ENCODE peak calls at places on chromosomes 5 and 9, in eight cellular contexts. One of them, this sample, is unnamed.

GRCh38 chr5:38463634-38464521 is 92.6 kb downstream of the LIFR start:
- DNase-seq in progenitor cell of endocrine pancreas: no peak
- DNase-seq in fibroblast of lung: peak
- DNase-seq in AG04450: peak
- DNase-seq in uterus: peak
- DNase-seq in neural crest cell: no peak
- DNase-seq in CD8-positive, alpha-beta T cell: no peak
- DNase-seq in osteocyte: no peak
- DNase-seq in this sample: no peak

GRCh38 chr9:72467766-72468738 is 53.4 kb upstream of the TMC1 start:
- DNase-seq in progenitor cell of endocrine pancreas: no peak
- DNase-seq in fibroblast of lung: peak
- DNase-seq in AG04450: no peak
- DNase-seq in uterus: no peak
- DNase-seq in neural crest cell: no peak
- DNase-seq in CD8-positive, alpha-beta T cell: no peak
- DNase-seq in osteocyte: no peak
- DNase-seq in this sample: no peak

GRCh38 chr9:134840511-134840910 is 40.1 kb upstream of the FCN2 start:
- DNase-seq in progenitor cell of endocrine pancreas: no peak
- DNase-seq in fibroblast of lung: no peak
- DNase-seq in AG04450: no peak
- DNase-seq in uterus: no peak
- DNase-seq in neural crest cell: no peak
- DNase-seq in CD8-positive, alpha-beta T cell: no peak
- DNase-seq in osteocyte: no peak
- DNase-seq in this sample: no peak

GRCh38 chr9:93677061-93677571 is 100.7 kb downstream of the PHF2 start:
- DNase-seq in progenitor cell of endocrine pancreas: peak
- DNase-seq in fibroblast of lung: no peak
- DNase-seq in AG04450: no peak
- DNase-seq in uterus: peak
- DNase-seq in neural crest cell: no peak
- DNase-seq in CD8-positive, alpha-beta T cell: peak
- DNase-seq in osteocyte: peak
- DNase-seq in this sample: no peak

GRCh38 chr5:36657563-36657995 is 51.2 kb downstream of the SLC1A3 start:
- DNase-seq in progenitor cell of endocrine pancreas: no peak
- DNase-seq in fibroblast of lung: peak
- DNase-seq in AG04450: peak
- DNase-seq in uterus: peak
- DNase-seq in neural crest cell: no peak
- DNase-seq in CD8-positive, alpha-beta T cell: no peak
- DNase-seq in osteocyte: no peak
- DNase-seq in this sample: no peak

GRCh38 chr5:11903121-11903613 is 1.1 kb downstream of the CTNND2 start:
- DNase-seq in progenitor cell of endocrine pancreas: no peak
- DNase-seq in fibroblast of lung: peak
- DNase-seq in AG04450: no peak
- DNase-seq in uterus: no peak
- DNase-seq in neural crest cell: peak
- DNase-seq in CD8-positive, alpha-beta T cell: no peak
- DNase-seq in osteocyte: no peak
- DNase-seq in this sample: no peak

GRCh38 chr9:121863931-121864330 is 212.5 kb downstream of the DAB2IP start:
- DNase-seq in progenitor cell of endocrine pancreas: no peak
- DNase-seq in fibroblast of lung: peak
- DNase-seq in AG04450: no peak
- DNase-seq in uterus: no peak
- DNase-seq in neural crest cell: no peak
- DNase-seq in CD8-positive, alpha-beta T cell: no peak
- DNase-seq in osteocyte: no peak
- DNase-seq in this sample: no peak

GRCh38 chr5:59620535-59621212 is 272.9 kb downstream of the PDE4D start:
- DNase-seq in progenitor cell of endocrine pancreas: no peak
- DNase-seq in fibroblast of lung: peak
- DNase-seq in AG04450: no peak
- DNase-seq in uterus: no peak
- DNase-seq in neural crest cell: no peak
- DNase-seq in CD8-positive, alpha-beta T cell: no peak
- DNase-seq in osteocyte: no peak
- DNase-seq in this sample: no peak

GRCh38 chr9:89400398-89401116 is 82.3 kb downstream of the SECISBP2 start:
- DNase-seq in progenitor cell of endocrine pancreas: no peak
- DNase-seq in fibroblast of lung: no peak
- DNase-seq in AG04450: no peak
- DNase-seq in uterus: no peak
- DNase-seq in neural crest cell: no peak
- DNase-seq in CD8-positive, alpha-beta T cell: no peak
- DNase-seq in osteocyte: no peak
- DNase-seq in this sample: no peak

GRCh38 chr5:21776466-21776865 is 1076.7 kb downstream of the CDH12 start:
- DNase-seq in progenitor cell of endocrine pancreas: no peak
- DNase-seq in fibroblast of lung: no peak
- DNase-seq in AG04450: no peak
- DNase-seq in uterus: no peak
- DNase-seq in neural crest cell: no peak
- DNase-seq in CD8-positive, alpha-beta T cell: no peak
- DNase-seq in osteocyte: no peak
- DNase-seq in this sample: no peak

GRCh38 chr5:77145666-77146065 is 58.6 kb upstream of the ZBED3 start:
- DNase-seq in progenitor cell of endocrine pancreas: no peak
- DNase-seq in fibroblast of lung: peak
- DNase-seq in AG04450: no peak
- DNase-seq in uterus: no peak
- DNase-seq in neural crest cell: no peak
- DNase-seq in CD8-positive, alpha-beta T cell: no peak
- DNase-seq in osteocyte: no peak
- DNase-seq in this sample: no peak

GRCh38 chr9:12368569-12368968 is 324.6 kb upstream of the TYRP1 start:
- DNase-seq in progenitor cell of endocrine pancreas: no peak
- DNase-seq in fibroblast of lung: no peak
- DNase-seq in AG04450: no peak
- DNase-seq in uterus: no peak
- DNase-seq in neural crest cell: no peak
- DNase-seq in CD8-positive, alpha-beta T cell: no peak
- DNase-seq in osteocyte: no peak
- DNase-seq in this sample: no peak

GRCh38 chr5:145858929-145859328 is 13.9 kb downstream of the GRXCR2 start:
- DNase-seq in progenitor cell of endocrine pancreas: no peak
- DNase-seq in fibroblast of lung: peak
- DNase-seq in AG04450: no peak
- DNase-seq in uterus: no peak
- DNase-seq in neural crest cell: no peak
- DNase-seq in CD8-positive, alpha-beta T cell: no peak
- DNase-seq in osteocyte: no peak
- DNase-seq in this sample: no peak

GRCh38 chr5:151123897-151124751 is 33.5 kb downstream of the ANXA6 start:
- DNase-seq in progenitor cell of endocrine pancreas: no peak
- DNase-seq in fibroblast of lung: peak
- DNase-seq in AG04450: no peak
- DNase-seq in uterus: no peak
- DNase-seq in neural crest cell: no peak
- DNase-seq in CD8-positive, alpha-beta T cell: peak
- DNase-seq in osteocyte: no peak
- DNase-seq in this sample: no peak

GRCh38 chr5:112294126-112294525 is 125.0 kb downstream of the EPB41L4A start:
- DNase-seq in progenitor cell of endocrine pancreas: no peak
- DNase-seq in fibroblast of lung: no peak
- DNase-seq in AG04450: no peak
- DNase-seq in uterus: no peak
- DNase-seq in neural crest cell: no peak
- DNase-seq in CD8-positive, alpha-beta T cell: no peak
- DNase-seq in osteocyte: no peak
- DNase-seq in this sample: no peak

GRCh38 chr9:22120595-22120994 is 111.5 kb upstream of the CDKN2B start:
- DNase-seq in progenitor cell of endocrine pancreas: no peak
- DNase-seq in fibroblast of lung: no peak
- DNase-seq in AG04450: no peak
- DNase-seq in uterus: no peak
- DNase-seq in neural crest cell: no peak
- DNase-seq in CD8-positive, alpha-beta T cell: no peak
- DNase-seq in osteocyte: no peak
- DNase-seq in this sample: no peak

GRCh38 chr9:33180526-33181184 is 13.5 kb upstream of the B4GALT1 start:
- DNase-seq in progenitor cell of endocrine pancreas: no peak
- DNase-seq in fibroblast of lung: peak
- DNase-seq in AG04450: no peak
- DNase-seq in uterus: no peak
- DNase-seq in neural crest cell: no peak
- DNase-seq in CD8-positive, alpha-beta T cell: no peak
- DNase-seq in osteocyte: no peak
- DNase-seq in this sample: no peak

GRCh38 chr5:103258957-103259704 is 568 bp downstream of the MACIR start:
- DNase-seq in progenitor cell of endocrine pancreas: peak
- DNase-seq in fibroblast of lung: peak
- DNase-seq in AG04450: no peak
- DNase-seq in uterus: peak
- DNase-seq in neural crest cell: peak
- DNase-seq in CD8-positive, alpha-beta T cell: peak
- DNase-seq in osteocyte: peak
- DNase-seq in this sample: no peak

GRCh38 chr5:68114641-68115040 is 100.9 kb upstream of the PIK3R1 start:
- DNase-seq in progenitor cell of endocrine pancreas: no peak
- DNase-seq in fibroblast of lung: peak
- DNase-seq in AG04450: peak
- DNase-seq in uterus: no peak
- DNase-seq in neural crest cell: no peak
- DNase-seq in CD8-positive, alpha-beta T cell: no peak
- DNase-seq in osteocyte: no peak
- DNase-seq in this sample: no peak

DNA sequence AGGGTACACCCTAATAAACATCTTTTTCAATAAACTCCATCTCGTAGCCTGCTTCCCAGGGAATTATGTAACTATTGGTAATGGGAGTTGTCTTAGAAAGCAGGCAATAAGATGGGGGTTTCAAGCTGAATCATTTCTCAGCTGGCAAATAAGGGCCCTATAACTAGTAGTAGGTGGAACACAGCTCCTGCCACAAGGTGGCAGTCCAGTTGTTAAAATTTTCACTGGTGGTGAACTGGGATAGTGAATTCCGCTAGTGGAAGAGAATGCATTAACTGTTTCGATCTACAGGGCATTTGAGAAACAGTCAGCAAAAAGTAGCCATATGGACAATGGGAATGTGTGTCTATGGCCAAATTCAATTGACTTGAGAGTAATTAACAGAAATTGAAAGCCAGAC is 27.7 kb downstream of the PCDHB15 start:
- DNase-seq in progenitor cell of endocrine pancreas: no peak
- DNase-seq in fibroblast of lung: no peak
- DNase-seq in AG04450: no peak
- DNase-seq in uterus: no peak
- DNase-seq in neural crest cell: no peak
- DNase-seq in CD8-positive, alpha-beta T cell: no peak
- DNase-seq in osteocyte: no peak
- DNase-seq in this sample: no peak
- TF ChIP-seq CTCF in progenitor cell of endocrine pancreas: no peak
- TF ChIP-seq CTCF in fibroblast of lung: no peak
- TF ChIP-seq CTCF in AG04450: no peak
- TF ChIP-seq CTCF in uterus: no peak
- TF ChIP-seq CTCF in neural crest cell: no peak
- TF ChIP-seq CTCF in CD8-positive, alpha-beta T cell: no peak
- TF ChIP-seq CTCF in osteocyte: no peak
- TF ChIP-seq CTCF in this sample: peak

GRCh38 chr5:114305402-114306207 is 56.3 kb upstream of the KCNN2 start:
- DNase-seq in progenitor cell of endocrine pancreas: no peak
- DNase-seq in fibroblast of lung: peak
- DNase-seq in AG04450: peak
- DNase-seq in uterus: no peak
- DNase-seq in neural crest cell: no peak
- DNase-seq in CD8-positive, alpha-beta T cell: no peak
- DNase-seq in osteocyte: no peak
- DNase-seq in this sample: no peak
- TF ChIP-seq CTCF in progenitor cell of endocrine pancreas: peak
- TF ChIP-seq CTCF in fibroblast of lung: peak
- TF ChIP-seq CTCF in AG04450: peak
- TF ChIP-seq CTCF in uterus: no peak
- TF ChIP-seq CTCF in neural crest cell: peak
- TF ChIP-seq CTCF in CD8-positive, alpha-beta T cell: no peak
- TF ChIP-seq CTCF in osteocyte: peak
- TF ChIP-seq CTCF in this sample: peak

GRCh38 chr9:35258665-35259474 is 97.1 kb downstream of the UNC13B start:
- DNase-seq in progenitor cell of endocrine pancreas: peak
- DNase-seq in fibroblast of lung: peak
- DNase-seq in AG04450: peak
- DNase-seq in uterus: peak
- DNase-seq in neural crest cell: peak
- DNase-seq in CD8-positive, alpha-beta T cell: peak
- DNase-seq in osteocyte: no peak
- DNase-seq in this sample: no peak
- TF ChIP-seq CTCF in progenitor cell of endocrine pancreas: peak
- TF ChIP-seq CTCF in fibroblast of lung: peak
- TF ChIP-seq CTCF in AG04450: peak
- TF ChIP-seq CTCF in uterus: peak
- TF ChIP-seq CTCF in neural crest cell: peak
- TF ChIP-seq CTCF in CD8-positive, alpha-beta T cell: peak
- TF ChIP-seq CTCF in osteocyte: peak
- TF ChIP-seq CTCF in this sample: peak

GRCh38 chr5:61362796-61363364 is 30.8 kb downstream of the ZSWIM6 start:
- DNase-seq in progenitor cell of endocrine pancreas: no peak
- DNase-seq in fibroblast of lung: peak
- DNase-seq in AG04450: no peak
- DNase-seq in uterus: no peak
- DNase-seq in neural crest cell: no peak
- DNase-seq in CD8-positive, alpha-beta T cell: no peak
- DNase-seq in osteocyte: no peak
- DNase-seq in this sample: no peak

GRCh38 chr5:61353293-61353692 is 21.2 kb downstream of the ZSWIM6 start:
- DNase-seq in progenitor cell of endocrine pancreas: no peak
- DNase-seq in fibroblast of lung: no peak
- DNase-seq in AG04450: no peak
- DNase-seq in uterus: no peak
- DNase-seq in neural crest cell: no peak
- DNase-seq in CD8-positive, alpha-beta T cell: no peak
- DNase-seq in osteocyte: no peak
- DNase-seq in this sample: no peak

GRCh38 chr5:61352612-61353156 is 20.6 kb downstream of the ZSWIM6 start:
- DNase-seq in progenitor cell of endocrine pancreas: no peak
- DNase-seq in fibroblast of lung: no peak
- DNase-seq in AG04450: no peak
- DNase-seq in uterus: no peak
- DNase-seq in neural crest cell: no peak
- DNase-seq in CD8-positive, alpha-beta T cell: no peak
- DNase-seq in osteocyte: no peak
- DNase-seq in this sample: no peak

GRCh38 chr5:61354199-61354598 is 22.1 kb downstream of the ZSWIM6 start:
- DNase-seq in progenitor cell of endocrine pancreas: no peak
- DNase-seq in fibroblast of lung: no peak
- DNase-seq in AG04450: no peak
- DNase-seq in uterus: no peak
- DNase-seq in neural crest cell: no peak
- DNase-seq in CD8-positive, alpha-beta T cell: no peak
- DNase-seq in osteocyte: no peak
- DNase-seq in this sample: no peak

DNA sequence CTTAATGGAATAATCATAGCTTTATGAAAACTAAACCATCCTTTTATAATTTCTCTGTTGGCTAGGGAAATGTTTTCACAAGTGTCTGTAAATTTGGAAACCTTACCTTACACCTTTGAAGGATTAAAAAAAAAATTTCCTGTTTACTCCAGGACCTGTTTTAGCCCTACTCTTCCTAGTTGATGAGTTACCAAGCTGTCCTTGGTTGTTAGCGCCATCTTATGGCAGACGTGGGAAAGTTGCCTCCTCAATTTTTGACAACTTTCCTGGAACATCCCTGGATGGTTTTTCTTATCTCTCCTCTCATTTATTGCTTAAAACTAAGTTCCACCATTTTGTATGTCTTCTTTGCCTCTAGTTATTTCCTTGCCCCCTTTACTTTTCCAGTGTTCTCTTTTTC is 25.7 kb downstream of the ZSWIM6 start:
- DNase-seq in progenitor cell of endocrine pancreas: no peak
- DNase-seq in fibroblast of lung: no peak
- DNase-seq in AG04450: no peak
- DNase-seq in uterus: no peak
- DNase-seq in neural crest cell: no peak
- DNase-seq in CD8-positive, alpha-beta T cell: no peak
- DNase-seq in osteocyte: no peak
- DNase-seq in this sample: no peak
- TF ChIP-seq CTCF in progenitor cell of endocrine pancreas: peak
- TF ChIP-seq CTCF in fibroblast of lung: peak
- TF ChIP-seq CTCF in AG04450: peak
- TF ChIP-seq CTCF in uterus: no peak
- TF ChIP-seq CTCF in neural crest cell: peak
- TF ChIP-seq CTCF in CD8-positive, alpha-beta T cell: peak
- TF ChIP-seq CTCF in osteocyte: peak
- TF ChIP-seq CTCF in this sample: no peak

This sample was measured in D721Med.